ENCODE peak calls at places on chromosomes 16 and 17, in ten cellular contexts. Y is activated CD8-positive, alpha-beta memory T cell treated with anti-CD3 and anti-CD28 coated beads for 4 hours; F is neural progenitor cell; S is HEK293T; V is T-helper 2 cell; T is stimulated activated CD4-positive, alpha-beta T cell treated with anti-CD3 and anti-CD28 coated beads, Interleukin-15, amount 100 ng/mL, for 24 hours; U is small intestine; B is Calu3; J is lung; M is SJSA1. E is an unnamed sample.

GRCh38 chr17:44012874-44013273 is 1.9 kb downstream of the TMEM101 start:
- DNase-seq in U (no peak), V (no peak), F (no peak), S (no peak), T (no peak), M (no peak), Y (no peak), B (no peak), J (no peak), E (no peak)

GRCh38 chr17:74390680-74391653 is 23.7 kb downstream of the GPR142 start:
- DNase-seq in S (no peak), T (no peak), B (no peak), J (no peak), M (no peak), F (no peak), V (no peak), U (no peak), Y (no peak), E (no peak)

GRCh38 chr16:64586756-64587155 is 535.1 kb downstream of the CDH11 start:
- DNase-seq in V (no peak), M (no peak), Y (no peak), U (no peak), S (no peak), T (no peak), J (no peak), B (no peak), F (no peak), E (no peak)

GRCh38 chr16:21568502-21569189 is 30.7 kb upstream of the METTL9 start:
- DNase-seq in S (no peak), M (no peak), B (no peak), Y (no peak), F (no peak), U (no peak), V (no peak), J (no peak), T (no peak), E (no peak)

GRCh38 chr16:50121721-50122445 is 31.2 kb upstream of the TENT4B start:
- DNase-seq in S (no peak), B (no peak), J (no peak), Y (no peak), F (peak; percentile 26), U (peak; percentile 11), T (peak; percentile 54), M (no peak), V (peak; percentile 10), E (no peak)

GRCh38 chr16:4746215-4746614 is 11.9 kb downstream of the DNAAF8 start:
- DNase-seq in V (no peak), F (no peak), J (no peak), U (no peak), B (no peak), M (no peak), S (no peak), T (no peak), Y (no peak), E (no peak)

GRCh38 chr17:29495011-29495410 is 71.8 kb downstream of the ABHD15 start:
- DNase-seq in S (no peak), V (no peak), U (no peak), B (no peak), J (no peak), Y (no peak), M (no peak), F (no peak), T (no peak), E (no peak)

GRCh38 chr16:71348262-71349085 is 10.0 kb upstream of the CALB2 start:
- DNase-seq in S (no peak), Y (no peak), T (no peak), V (no peak), F (no peak), U (no peak), B (no peak), M (no peak), J (no peak), E (no peak)

GRCh38 chr17:8289103-8289397 is 580 bp downstream of the RANGRF start:
- DNase-seq in F (peak; percentile 89), J (no peak), T (peak; percentile 90), U (no peak), Y (peak; percentile 22), B (no peak), M (no peak), V (no peak), S (no peak), E (peak; percentile 64)

GRCh38 chr16:89000207-89000959 is 23.4 kb upstream of the CBFA2T3 start:
- DNase-seq in U (no peak), B (no peak), T (no peak), F (no peak), Y (no peak), V (no peak), S (no peak), M (no peak), J (no peak), E (no peak)

E was measured in activated T-helper 9 cell treated with anti-CD3 and anti-CD28 coated beads, Interleukin-2, amount 50 U/mL, for 16 hours.